ENCODE peak calls at places on chromosomes 12 and 14, in seven cellular contexts. One of them, this sample, is unnamed.

GRCh38 chr14:104146651-104147345 is 8.4 kb downstream of the KIF26A start:
- DNase-seq in right lobe of liver: no peak
- DNase-seq in fibroblast of the aortic adventitia: no peak
- DNase-seq in IMR-90: no peak
- DNase-seq in epithelial cell of esophagus: no peak
- DNase-seq in BE2C: peak; percentile 14
- DNase-seq in endodermal cell: peak; percentile 45
- DNase-seq in this sample: no peak

GRCh38 chr14:64444984-64445845 is 20.1 kb upstream of the AKAP5 start:
- DNase-seq in right lobe of liver: no peak
- DNase-seq in fibroblast of the aortic adventitia: peak; percentile 47
- DNase-seq in IMR-90: peak; percentile 77
- DNase-seq in epithelial cell of esophagus: peak; percentile 68
- DNase-seq in BE2C: peak; percentile 34
- DNase-seq in endodermal cell: no peak
- DNase-seq in this sample: peak; percentile 76

GRCh38 chr12:132575661-132576060 is 34.7 kb downstream of the LRCOL1 start:
- DNase-seq in right lobe of liver: no peak
- DNase-seq in fibroblast of the aortic adventitia: no peak
- DNase-seq in IMR-90: no peak
- DNase-seq in epithelial cell of esophagus: no peak
- DNase-seq in BE2C: no peak
- DNase-seq in endodermal cell: no peak
- DNase-seq in this sample: no peak

GRCh38 chr12:78671295-78671694 is 193.3 kb upstream of the SYT1 start:
- DNase-seq in right lobe of liver: no peak
- DNase-seq in fibroblast of the aortic adventitia: peak; percentile 87
- DNase-seq in IMR-90: peak; percentile 96
- DNase-seq in epithelial cell of esophagus: peak; percentile 79
- DNase-seq in BE2C: no peak
- DNase-seq in endodermal cell: no peak
- DNase-seq in this sample: no peak

GRCh38 chr12:65518771-65519170 is 240.3 kb downstream of the MSRB3 start:
- DNase-seq in right lobe of liver: no peak
- DNase-seq in fibroblast of the aortic adventitia: no peak
- DNase-seq in IMR-90: no peak
- DNase-seq in epithelial cell of esophagus: peak; percentile 64
- DNase-seq in BE2C: no peak
- DNase-seq in endodermal cell: no peak
- DNase-seq in this sample: no peak

GRCh38 chr12:120381752-120382419 is 12.9 kb upstream of the MSI1 start:
- DNase-seq in right lobe of liver: no peak
- DNase-seq in fibroblast of the aortic adventitia: peak; percentile 56
- DNase-seq in IMR-90: peak; percentile 77
- DNase-seq in epithelial cell of esophagus: no peak
- DNase-seq in BE2C: no peak
- DNase-seq in endodermal cell: no peak
- DNase-seq in this sample: no peak

GRCh38 chr14:102738373-102739189 is 38.7 kb upstream of the TRAF3 start:
- DNase-seq in right lobe of liver: no peak
- DNase-seq in fibroblast of the aortic adventitia: no peak
- DNase-seq in IMR-90: no peak
- DNase-seq in epithelial cell of esophagus: no peak
- DNase-seq in BE2C: no peak
- DNase-seq in endodermal cell: no peak
- DNase-seq in this sample: no peak

GRCh38 chr14:71070169-71070568 is 162.9 kb downstream of the PCNX1 start:
- DNase-seq in right lobe of liver: no peak
- DNase-seq in fibroblast of the aortic adventitia: no peak
- DNase-seq in IMR-90: peak; percentile 35
- DNase-seq in epithelial cell of esophagus: peak; percentile 78
- DNase-seq in BE2C: no peak
- DNase-seq in endodermal cell: no peak
- DNase-seq in this sample: no peak

GRCh38 chr12:31306871-31307270 is 19.1 kb downstream of the SINHCAF start:
- DNase-seq in right lobe of liver: no peak
- DNase-seq in fibroblast of the aortic adventitia: no peak
- DNase-seq in IMR-90: peak; percentile 7
- DNase-seq in epithelial cell of esophagus: no peak
- DNase-seq in BE2C: no peak
- DNase-seq in endodermal cell: no peak
- DNase-seq in this sample: no peak

GRCh38 chr12:5864913-5865312 is 80.1 kb downstream of the ANO2 start:
- DNase-seq in right lobe of liver: no peak
- DNase-seq in fibroblast of the aortic adventitia: no peak
- DNase-seq in IMR-90: no peak
- DNase-seq in epithelial cell of esophagus: no peak
- DNase-seq in BE2C: no peak
- DNase-seq in endodermal cell: no peak
- DNase-seq in this sample: no peak

GRCh38 chr14:33505295-33505962 is 445.4 kb downstream of the EGLN3 start:
- DNase-seq in right lobe of liver: no peak
- DNase-seq in fibroblast of the aortic adventitia: no peak
- DNase-seq in IMR-90: no peak
- DNase-seq in epithelial cell of esophagus: no peak
- DNase-seq in BE2C: peak; percentile 6
- DNase-seq in endodermal cell: no peak
- DNase-seq in this sample: no peak

GRCh38 chr12:41661141-41661540 is 473.0 kb downstream of the PDZRN4 start:
- DNase-seq in right lobe of liver: no peak
- DNase-seq in fibroblast of the aortic adventitia: no peak
- DNase-seq in IMR-90: no peak
- DNase-seq in epithelial cell of esophagus: peak; percentile 60
- DNase-seq in BE2C: no peak
- DNase-seq in endodermal cell: peak; percentile 49
- DNase-seq in this sample: no peak

GRCh38 chr12:121038861-121039654 is at the start of gene OASL:
- DNase-seq in right lobe of liver: peak; percentile 64
- DNase-seq in fibroblast of the aortic adventitia: peak; percentile 43
- DNase-seq in IMR-90: no peak
- DNase-seq in epithelial cell of esophagus: peak; percentile 51
- DNase-seq in BE2C: no peak
- DNase-seq in endodermal cell: no peak
- DNase-seq in this sample: no peak

GRCh38 chr12:3168775-3169221 is 91.6 kb downstream of the TSPAN9 start:
- DNase-seq in right lobe of liver: no peak
- DNase-seq in fibroblast of the aortic adventitia: peak; percentile 60
- DNase-seq in IMR-90: peak; percentile 99
- DNase-seq in epithelial cell of esophagus: peak; percentile 99
- DNase-seq in BE2C: peak; percentile 53
- DNase-seq in endodermal cell: peak; percentile 67
- DNase-seq in this sample: no peak

GRCh38 chr14:66483322-66483721 is 2.8 kb upstream of the CCDC196 start:
- DNase-seq in right lobe of liver: no peak
- DNase-seq in fibroblast of the aortic adventitia: peak; percentile 39
- DNase-seq in IMR-90: no peak
- DNase-seq in epithelial cell of esophagus: peak; percentile 84
- DNase-seq in BE2C: no peak
- DNase-seq in endodermal cell: no peak
- DNase-seq in this sample: no peak

GRCh38 chr14:77026166-77026929 is 2.2 kb downstream of the IRF2BPL start:
- DNase-seq in right lobe of liver: peak; percentile 56
- DNase-seq in fibroblast of the aortic adventitia: peak; percentile 62
- DNase-seq in IMR-90: peak; percentile 51
- DNase-seq in epithelial cell of esophagus: peak; percentile 48
- DNase-seq in BE2C: peak; percentile 54
- DNase-seq in endodermal cell: peak; percentile 76
- DNase-seq in this sample: no peak

GRCh38 chr12:49881400-49882247 is 22.1 kb downstream of the FAIM2 start:
- DNase-seq in right lobe of liver: no peak
- DNase-seq in fibroblast of the aortic adventitia: no peak
- DNase-seq in IMR-90: no peak
- DNase-seq in epithelial cell of esophagus: no peak
- DNase-seq in BE2C: peak; percentile 7
- DNase-seq in endodermal cell: no peak
- DNase-seq in this sample: no peak
- TF ChIP-seq CTCF in right lobe of liver: no peak
- TF ChIP-seq CTCF in fibroblast of the aortic adventitia: no peak
- TF ChIP-seq CTCF in IMR-90: no peak
- TF ChIP-seq CTCF in epithelial cell of esophagus: no peak
- TF ChIP-seq CTCF in BE2C: no peak
- TF ChIP-seq CTCF in endodermal cell: no peak
- TF ChIP-seq CTCF in this sample: no peak

DNA sequence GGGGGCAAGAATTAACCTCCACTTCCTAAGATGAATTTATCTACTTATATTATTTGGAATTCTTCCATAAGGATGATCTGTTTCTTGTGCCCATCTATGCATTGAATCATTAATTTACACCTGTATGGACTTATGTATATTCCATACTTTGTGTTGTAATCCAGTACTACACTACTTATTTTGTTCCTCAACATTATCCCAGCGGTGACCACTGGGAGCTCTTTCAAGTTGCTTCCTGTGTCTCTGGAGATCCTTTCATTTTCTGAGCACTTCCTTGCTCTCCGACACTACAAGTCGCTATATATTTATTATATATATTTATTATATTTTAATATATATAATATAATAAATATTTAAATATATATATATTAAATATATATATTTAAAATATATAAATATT is 54.9 kb upstream of the SCN8A start:
- DNase-seq in right lobe of liver: no peak
- DNase-seq in fibroblast of the aortic adventitia: peak; percentile 5
- DNase-seq in IMR-90: peak; percentile 19
- DNase-seq in epithelial cell of esophagus: no peak
- DNase-seq in BE2C: no peak
- DNase-seq in endodermal cell: no peak
- DNase-seq in this sample: no peak
- TF ChIP-seq CTCF in right lobe of liver: no peak
- TF ChIP-seq CTCF in fibroblast of the aortic adventitia: peak; percentile 31
- TF ChIP-seq CTCF in IMR-90: peak; percentile 12
- TF ChIP-seq CTCF in epithelial cell of esophagus: no peak
- TF ChIP-seq CTCF in BE2C: peak; percentile 28
- TF ChIP-seq CTCF in endodermal cell: peak; percentile 61
- TF ChIP-seq CTCF in this sample: peak; percentile 29

DNA sequence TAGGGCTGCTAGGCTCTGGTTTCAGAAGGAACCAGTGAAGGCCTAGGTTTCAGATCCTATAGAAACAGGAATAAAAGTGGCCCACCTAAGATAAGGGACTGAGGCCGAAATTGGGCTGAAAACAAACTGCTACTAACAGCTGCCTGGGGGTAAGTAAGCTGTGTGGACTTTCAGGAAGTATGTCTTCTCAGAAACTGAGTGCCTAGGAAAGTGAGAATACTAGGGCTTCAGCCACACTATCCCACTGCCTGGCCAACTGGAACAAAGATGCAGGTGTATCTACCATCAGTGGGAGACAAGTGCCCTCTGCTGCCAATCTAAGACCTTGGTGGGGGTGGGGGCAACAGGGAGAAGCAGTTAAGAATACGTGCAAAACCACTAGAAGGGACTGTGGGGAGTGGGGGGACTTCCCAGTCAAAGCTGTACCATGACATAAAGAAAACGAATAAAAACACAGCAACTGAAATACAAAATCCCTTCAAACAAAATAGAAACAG is 82.5 kb downstream of the MED13L start:
- DNase-seq in right lobe of liver: no peak
- DNase-seq in fibroblast of the aortic adventitia: no peak
- DNase-seq in IMR-90: no peak
- DNase-seq in epithelial cell of esophagus: no peak
- DNase-seq in BE2C: no peak
- DNase-seq in endodermal cell: peak; percentile 65
- DNase-seq in this sample: no peak
- TF ChIP-seq CTCF in right lobe of liver: no peak
- TF ChIP-seq CTCF in fibroblast of the aortic adventitia: no peak
- TF ChIP-seq CTCF in IMR-90: no peak
- TF ChIP-seq CTCF in epithelial cell of esophagus: no peak
- TF ChIP-seq CTCF in BE2C: no peak
- TF ChIP-seq CTCF in endodermal cell: peak; percentile 23
- TF ChIP-seq CTCF in this sample: no peak

GRCh38 chr14:94773017-94773681 is 3.2 kb upstream of the GSC start:
- DNase-seq in right lobe of liver: no peak
- DNase-seq in fibroblast of the aortic adventitia: no peak
- DNase-seq in IMR-90: no peak
- DNase-seq in epithelial cell of esophagus: no peak
- DNase-seq in BE2C: no peak
- DNase-seq in endodermal cell: peak; percentile 88
- DNase-seq in this sample: no peak
- TF ChIP-seq CTCF in right lobe of liver: no peak
- TF ChIP-seq CTCF in fibroblast of the aortic adventitia: no peak
- TF ChIP-seq CTCF in IMR-90: no peak
- TF ChIP-seq CTCF in epithelial cell of esophagus: no peak
- TF ChIP-seq CTCF in BE2C: no peak
- TF ChIP-seq CTCF in endodermal cell: no peak
- TF ChIP-seq CTCF in this sample: no peak

GRCh38 chr12:127294651-127295205 is 972.2 kb upstream of the TMEM132C start:
- DNase-seq in right lobe of liver: no peak
- DNase-seq in fibroblast of the aortic adventitia: no peak
- DNase-seq in IMR-90: no peak
- DNase-seq in epithelial cell of esophagus: no peak
- DNase-seq in BE2C: no peak
- DNase-seq in endodermal cell: peak; percentile 39
- DNase-seq in this sample: peak; percentile 75

GRCh38 chr12:127292736-127293135 is 974.2 kb upstream of the TMEM132C start:
- DNase-seq in right lobe of liver: no peak
- DNase-seq in fibroblast of the aortic adventitia: no peak
- DNase-seq in IMR-90: no peak
- DNase-seq in epithelial cell of esophagus: no peak
- DNase-seq in BE2C: no peak
- DNase-seq in endodermal cell: peak; percentile 22
- DNase-seq in this sample: peak; percentile 60

GRCh38 chr12:127296591-127296990 is 970.4 kb upstream of the TMEM132C start:
- DNase-seq in right lobe of liver: no peak
- DNase-seq in fibroblast of the aortic adventitia: no peak
- DNase-seq in IMR-90: no peak
- DNase-seq in epithelial cell of esophagus: no peak
- DNase-seq in BE2C: no peak
- DNase-seq in endodermal cell: peak; percentile 23
- DNase-seq in this sample: no peak

GRCh38 chr12:127295630-127296029 is 971.3 kb upstream of the TMEM132C start:
- DNase-seq in right lobe of liver: no peak
- DNase-seq in fibroblast of the aortic adventitia: no peak
- DNase-seq in IMR-90: no peak
- DNase-seq in epithelial cell of esophagus: no peak
- DNase-seq in BE2C: no peak
- DNase-seq in endodermal cell: peak; percentile 27
- DNase-seq in this sample: peak; percentile 34

DNA sequence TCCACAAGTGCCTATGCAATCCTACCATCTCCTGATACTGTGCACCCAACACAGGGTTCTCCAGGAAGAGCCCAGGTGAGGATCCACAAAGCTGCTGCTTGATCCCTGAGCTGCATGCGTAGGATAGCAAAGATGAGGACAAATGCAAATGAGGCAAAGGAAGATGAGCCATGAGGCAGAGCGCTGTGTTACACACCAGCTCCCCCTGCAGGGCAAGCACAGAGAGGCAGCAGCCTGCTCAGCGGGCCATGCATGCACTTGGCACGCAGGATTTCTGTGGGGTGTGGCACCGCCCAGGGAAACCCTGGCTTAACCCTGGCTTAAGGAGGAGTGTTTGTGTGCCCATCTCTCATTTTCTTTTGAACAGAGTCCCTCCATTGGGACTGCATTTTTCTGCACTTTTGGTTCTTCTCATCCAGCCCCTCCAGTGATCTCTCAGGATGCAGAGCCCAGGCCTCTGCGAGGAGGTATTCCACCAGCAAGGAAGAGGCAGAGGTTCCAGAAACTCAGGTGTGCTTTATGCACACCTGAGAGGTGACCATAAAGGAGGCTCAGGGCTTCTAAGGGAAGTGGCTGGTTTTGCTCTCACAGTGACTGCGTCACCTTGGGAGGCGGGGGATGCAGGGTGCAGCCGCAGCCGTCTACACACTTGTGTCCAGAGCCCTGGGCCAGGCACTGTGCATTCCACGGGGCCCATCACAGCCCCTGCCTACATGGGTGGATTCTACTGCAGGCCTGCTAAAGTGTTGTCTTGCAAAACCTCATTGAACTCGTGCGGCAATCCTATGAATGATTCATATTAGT is 973.3 kb upstream of the TMEM132C start:
- DNase-seq in right lobe of liver: peak; percentile 71
- DNase-seq in fibroblast of the aortic adventitia: peak; percentile 66
- DNase-seq in IMR-90: peak; percentile 33
- DNase-seq in epithelial cell of esophagus: peak; percentile 81
- DNase-seq in BE2C: peak; percentile 24
- DNase-seq in endodermal cell: peak; percentile 96
- DNase-seq in this sample: peak; percentile 86
- TF ChIP-seq CTCF in right lobe of liver: peak; percentile 86
- TF ChIP-seq CTCF in fibroblast of the aortic adventitia: peak; percentile 90
- TF ChIP-seq CTCF in IMR-90: peak; percentile 64
- TF ChIP-seq CTCF in epithelial cell of esophagus: peak; percentile 87
- TF ChIP-seq CTCF in BE2C: peak; percentile 36
- TF ChIP-seq CTCF in endodermal cell: peak; percentile 95
- TF ChIP-seq CTCF in this sample: peak; percentile 69

This sample was measured in osteocyte.